ENCODE peak calls at places on chromosomes 5 and 9, in seven cellular contexts. Z is CD8-positive, alpha-beta T cell; J is stomach; T is OCI-LY7; I is A549; B is sigmoid colon; E is cardiac muscle cell. K is an unnamed sample.
A peak's percentile ranks its signal among the peaks of the same experiment; 100 is the strongest.

GRCh38 chr9:123742009-123742767 is 187.7 kb downstream of the DENND1A start:
- DNase-seq in B (peak; percentile 65), T (no peak), Z (no peak), J (no peak), E (peak; percentile 92), I (no peak), K (peak; percentile 54)

GRCh38 chr9:114911167-114911821 is 19.1 kb downstream of the TNFSF8 start:
- DNase-seq in E (peak; percentile 59), T (no peak), J (no peak), Z (no peak), I (peak; percentile 83), B (no peak), K (no peak)

GRCh38 chr5:57499262-57500050 is 16.8 kb upstream of the ACTBL2 start:
- DNase-seq in B (no peak), J (no peak), I (peak; percentile 47), E (peak; percentile 86), Z (no peak), T (peak; percentile 11), K (no peak)

GRCh38 chr5:96893342-96893741 is 17.0 kb downstream of the ERAP2 start:
- DNase-seq in E (peak; percentile 85), T (no peak), B (no peak), Z (no peak), J (no peak), I (no peak), K (no peak)

GRCh38 chr5:180169246-180170110 is 39.5 kb downstream of the RASGEF1C start:
- DNase-seq in E (no peak), Z (no peak), I (no peak), T (no peak), B (no peak), J (no peak), K (no peak)

GRCh38 chr9:4985376-4986266 is 549 bp downstream of the JAK2 start:
- DNase-seq in T (peak; percentile 62), Z (peak; percentile 24), B (peak; percentile 74), E (peak; percentile 49), I (no peak), J (peak; percentile 43), K (peak; percentile 51)

GRCh38 chr9:73143606-73144328 is 7.9 kb upstream of the ANXA1 start:
- DNase-seq in Z (no peak), B (no peak), I (peak; percentile 38), T (no peak), J (no peak), E (peak; percentile 91), K (no peak)

GRCh38 chr9:121674952-121675351 is 23.5 kb downstream of the DAB2IP start:
- DNase-seq in E (no peak), J (no peak), T (no peak), Z (no peak), B (no peak), I (no peak), K (no peak)

GRCh38 chr5:174307031-174307408 is 261.5 kb downstream of the NSG2 start:
- DNase-seq in J (no peak), B (no peak), Z (no peak), T (no peak), E (no peak), I (no peak), K (no peak)

DNA sequence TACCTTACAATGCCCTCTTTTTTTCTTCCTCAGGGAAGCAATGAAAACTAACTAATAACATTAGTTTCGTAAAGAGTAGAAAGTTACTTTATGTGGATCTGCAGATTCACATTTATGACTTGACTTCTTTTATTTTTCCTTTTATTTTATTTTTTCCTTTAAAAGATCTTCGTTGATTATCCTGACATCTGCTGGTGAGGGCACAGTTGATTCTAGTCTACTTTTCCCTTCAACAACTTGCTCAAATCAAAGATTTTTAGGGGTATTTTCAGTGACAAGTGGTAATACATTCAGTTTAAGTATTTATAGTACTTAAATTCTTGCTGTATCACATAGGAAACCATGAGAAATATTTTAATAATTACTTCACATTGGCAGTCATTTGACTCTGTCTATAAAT is 4.9 kb downstream of the EDIL3 start:
- DNase-seq in T (no peak), J (no peak), I (no peak), B (no peak), E (peak; percentile 39), Z (no peak), K (no peak)
- TF ChIP-seq CTCF in T (no peak), J (no peak), I (no peak), B (no peak), E (peak; percentile 17), Z (no peak), K (peak; percentile 58)

GRCh38 chr5:115543931-115544370 is 624 bp downstream of the FEM1C start:
- DNase-seq in B (peak; percentile 71), E (peak; percentile 67), T (peak; percentile 67), J (peak; percentile 55), I (no peak), Z (peak; percentile 41), K (no peak)

GRCh38 chr5:115541586-115541985 is 3.0 kb downstream of the FEM1C start:
- DNase-seq in J (no peak), Z (no peak), B (no peak), I (no peak), T (no peak), E (peak; percentile 23), K (no peak)

GRCh38 chr5:115542651-115543364 is 1.8 kb downstream of the FEM1C start:
- DNase-seq in E (no peak), J (no peak), I (no peak), Z (no peak), T (peak; percentile 13), B (no peak), K (no peak)

GRCh38 chr5:115543365-115543700 is 1.2 kb downstream of the FEM1C start:
- DNase-seq in Z (no peak), J (no peak), T (no peak), E (no peak), I (no peak), B (no peak), K (no peak)

GRCh38 chr5:115542076-115542475 is 2.5 kb downstream of the FEM1C start:
- DNase-seq in J (no peak), T (no peak), E (peak; percentile 27), Z (no peak), I (no peak), B (no peak), K (no peak)
- H3K27ac ChIP-seq in J (peak overlapping the region; percentile 99), T (no peak overlapping the region), E (peak overlapping the region; percentile 94), Z (no peak overlapping the region), I (no peak overlapping the region), B (peak overlapping the region; percentile 98), K (peak overlapping the region; percentile 99)

GRCh38 chr9:120640380-120640779 is 60.4 kb upstream of the CDK5RAP2 start:
- DNase-seq in Z (no peak), J (no peak), I (no peak), T (no peak), B (no peak), E (no peak), K (no peak)
- H3K4me3 ChIP-seq in Z (no peak overlapping the region), J (no peak overlapping the region), I (no peak overlapping the region), T (no peak overlapping the region), B (no peak overlapping the region), E (no peak overlapping the region), K (no peak overlapping the region)

DNA sequence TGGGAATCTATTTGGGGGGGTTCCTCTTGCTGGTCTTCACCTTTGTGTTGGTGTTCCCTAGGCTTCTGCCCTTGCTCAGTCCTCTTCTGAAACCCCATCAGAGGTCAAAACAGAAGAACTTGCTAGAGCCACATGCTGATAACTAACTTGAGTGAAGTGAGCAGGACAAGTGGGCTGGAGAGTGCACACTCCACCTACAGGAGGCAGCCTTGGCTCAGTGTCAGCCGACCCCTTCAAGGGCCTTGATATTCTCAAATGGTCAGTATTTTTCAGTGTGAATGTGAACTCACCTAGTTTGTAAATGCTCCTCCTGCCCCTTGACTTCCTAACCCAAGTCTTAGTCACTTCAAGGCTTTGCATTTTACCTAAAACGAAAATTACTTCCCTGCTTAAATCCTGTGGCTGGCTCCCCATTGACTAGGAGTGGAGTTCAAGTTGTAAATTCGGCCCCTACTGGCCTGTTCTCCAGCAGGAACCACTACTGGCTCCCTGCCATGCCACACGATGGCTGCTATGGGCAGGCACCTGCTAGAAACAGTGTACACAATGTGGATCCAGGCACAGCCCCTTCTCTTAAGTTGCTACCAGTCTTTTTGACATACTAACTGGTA is 3.6 kb upstream of the SLC1A3 start:
- DNase-seq in I (no peak), J (no peak), T (no peak), B (no peak), E (no peak), Z (no peak), K (no peak)
- TF ChIP-seq CTCF in I (no peak), J (no peak), T (peak; percentile 16), B (no peak), E (no peak), Z (no peak), K (no peak)

GRCh38 chr5:56450766-56451165 is 217.6 kb upstream of the ANKRD55 start:
- DNase-seq in E (peak; percentile 27), I (no peak), J (no peak), T (no peak), B (no peak), Z (no peak), K (no peak)
- H3K27ac ChIP-seq in E (no peak overlapping the region), I (no peak overlapping the region), J (no peak overlapping the region), T (no peak overlapping the region), B (no peak overlapping the region), Z (no peak overlapping the region), K (no peak overlapping the region)

DNA sequence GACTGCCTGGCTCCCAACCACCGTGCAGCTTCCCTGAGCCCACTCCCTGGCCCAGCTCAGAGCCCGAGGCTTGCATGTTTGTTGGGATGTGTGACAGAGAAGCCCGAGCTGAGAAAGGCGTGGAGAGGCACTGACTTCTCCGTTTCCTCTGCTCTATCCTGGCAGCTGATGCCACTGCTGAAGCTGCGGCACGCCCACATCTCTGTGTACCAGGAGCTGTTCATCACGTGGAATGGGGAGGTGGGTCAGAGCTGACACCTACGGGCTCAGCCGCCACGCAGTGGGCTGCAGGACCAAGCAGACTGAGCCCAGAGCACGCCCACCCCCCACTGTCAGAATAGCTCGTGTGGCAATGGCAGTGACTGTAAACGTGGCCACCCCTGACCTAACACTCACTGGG is 9.3 kb downstream of the STKLD1 start:
- DNase-seq in E (no peak), Z (no peak), T (no peak), J (no peak), I (no peak), B (no peak), K (no peak)
- H3K4me3 ChIP-seq in E (no peak overlapping the region), Z (no peak overlapping the region), T (no peak overlapping the region), J (no peak overlapping the region), I (no peak overlapping the region), B (no peak overlapping the region), K (no peak overlapping the region)

DNA sequence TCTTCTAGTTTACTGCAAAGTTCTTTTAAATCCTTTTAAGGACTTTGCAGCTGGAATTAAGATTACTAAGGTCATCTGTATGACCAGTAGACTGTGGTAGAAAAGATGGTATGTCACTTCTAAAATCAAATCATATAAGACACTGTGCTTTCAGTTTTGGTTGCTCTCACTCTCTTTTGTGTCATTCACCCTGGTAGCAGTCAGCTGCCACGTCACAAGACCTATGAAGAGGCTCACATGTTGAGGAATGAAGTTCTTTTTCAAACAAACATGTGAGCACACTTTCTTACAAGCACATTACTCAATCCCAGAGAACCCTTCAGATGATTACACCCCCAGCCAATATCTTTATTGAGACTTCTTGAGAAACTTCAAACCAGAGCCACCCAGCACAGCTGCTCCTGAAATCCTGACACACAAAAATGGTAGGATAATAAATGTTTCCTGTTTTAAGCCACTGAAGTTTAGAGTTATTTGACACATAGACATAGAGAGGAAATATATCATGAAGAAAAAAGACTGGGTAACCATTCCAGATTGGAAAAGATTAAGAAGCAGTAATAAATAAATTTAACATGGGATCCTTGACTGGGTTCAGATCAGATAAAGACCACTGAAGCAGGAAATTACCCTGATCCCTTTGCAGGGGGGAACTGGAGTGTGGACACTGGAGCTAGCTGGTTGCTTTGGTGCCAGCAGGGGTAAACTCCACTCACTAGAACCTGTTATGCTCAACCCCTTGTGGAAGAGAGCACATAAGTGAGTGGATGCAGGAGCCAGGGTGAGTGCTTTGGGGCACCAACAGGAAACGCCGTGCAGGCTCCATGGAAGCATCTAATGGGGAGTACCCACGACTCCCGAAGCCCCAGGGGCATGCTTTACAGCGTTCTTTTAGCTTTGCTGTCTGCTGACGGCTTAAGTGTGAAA is 64.1 kb downstream of the SLCO4C1 start:
- DNase-seq in J (no peak), I (no peak), T (no peak), E (no peak), B (no peak), Z (no peak), K (no peak)
- TF ChIP-seq CTCF in J (no peak), I (no peak), T (no peak), E (no peak), B (no peak), Z (no peak), K (no peak)